ENCODE peak calls at places on chromosomes 3 and 15, in seven cellular contexts. One of them, this sample, is unnamed.

GRCh38 chr3:184945886-184946625 is 134.1 kb downstream of the VPS8 start:
- DNase-seq in mucosa of descending colon: no peak
- DNase-seq in CD8-positive, alpha-beta T cell: no peak
- DNase-seq in left ventricle myocardium inferior: peak; percentile 25
- DNase-seq in neural progenitor cell: no peak
- DNase-seq in lung: no peak
- DNase-seq in heart left ventricle: no peak
- DNase-seq in this sample: no peak

GRCh38 chr3:168051579-168052183 is 44.0 kb downstream of the GOLIM4 start:
- DNase-seq in left ventricle myocardium inferior: no peak
- DNase-seq in CD8-positive, alpha-beta T cell: no peak
- DNase-seq in heart left ventricle: no peak
- DNase-seq in mucosa of descending colon: no peak
- DNase-seq in neural progenitor cell: no peak
- DNase-seq in lung: no peak
- DNase-seq in this sample: no peak

GRCh38 chr3:120147072-120147871 is 53.0 kb upstream of the GSK3B start:
- DNase-seq in heart left ventricle: no peak
- DNase-seq in CD8-positive, alpha-beta T cell: peak; percentile 39
- DNase-seq in neural progenitor cell: peak; percentile 19
- DNase-seq in left ventricle myocardium inferior: no peak
- DNase-seq in mucosa of descending colon: no peak
- DNase-seq in lung: no peak
- DNase-seq in this sample: no peak

GRCh38 chr3:94234177-94234788 is 171.4 kb downstream of the NSUN3 start:
- DNase-seq in CD8-positive, alpha-beta T cell: no peak
- DNase-seq in mucosa of descending colon: no peak
- DNase-seq in neural progenitor cell: peak; percentile 49
- DNase-seq in lung: no peak
- DNase-seq in left ventricle myocardium inferior: no peak
- DNase-seq in heart left ventricle: no peak
- DNase-seq in this sample: no peak

GRCh38 chr3:189269356-189269755 is 97.6 kb downstream of the TPRG1 start:
- DNase-seq in lung: no peak
- DNase-seq in CD8-positive, alpha-beta T cell: no peak
- DNase-seq in neural progenitor cell: no peak
- DNase-seq in mucosa of descending colon: no peak
- DNase-seq in heart left ventricle: no peak
- DNase-seq in left ventricle myocardium inferior: no peak
- DNase-seq in this sample: no peak

GRCh38 chr15:57578288-57578900 is 13.3 kb upstream of the MYZAP start:
- DNase-seq in neural progenitor cell: no peak
- DNase-seq in mucosa of descending colon: no peak
- DNase-seq in lung: no peak
- DNase-seq in heart left ventricle: no peak
- DNase-seq in CD8-positive, alpha-beta T cell: no peak
- DNase-seq in left ventricle myocardium inferior: no peak
- DNase-seq in this sample: no peak

GRCh38 chr15:35127717-35128116 is 42.6 kb upstream of the NANOGP8 start:
- DNase-seq in mucosa of descending colon: no peak
- DNase-seq in lung: no peak
- DNase-seq in neural progenitor cell: no peak
- DNase-seq in heart left ventricle: no peak
- DNase-seq in left ventricle myocardium inferior: no peak
- DNase-seq in CD8-positive, alpha-beta T cell: no peak
- DNase-seq in this sample: no peak

GRCh38 chr15:57377478-57377847 is 1.2 kb downstream of the CGNL1 start:
- DNase-seq in CD8-positive, alpha-beta T cell: no peak
- DNase-seq in left ventricle myocardium inferior: no peak
- DNase-seq in mucosa of descending colon: no peak
- DNase-seq in heart left ventricle: no peak
- DNase-seq in lung: no peak
- DNase-seq in neural progenitor cell: no peak
- DNase-seq in this sample: no peak

GRCh38 chr3:174089592-174089991 is 692.0 kb downstream of the NLGN1 start:
- DNase-seq in mucosa of descending colon: no peak
- DNase-seq in neural progenitor cell: no peak
- DNase-seq in lung: no peak
- DNase-seq in CD8-positive, alpha-beta T cell: no peak
- DNase-seq in heart left ventricle: no peak
- DNase-seq in left ventricle myocardium inferior: no peak
- DNase-seq in this sample: no peak

GRCh38 chr15:93460717-93461116 is 371.7 kb upstream of the RGMA start:
- DNase-seq in lung: no peak
- DNase-seq in heart left ventricle: no peak
- DNase-seq in CD8-positive, alpha-beta T cell: no peak
- DNase-seq in mucosa of descending colon: no peak
- DNase-seq in left ventricle myocardium inferior: no peak
- DNase-seq in neural progenitor cell: no peak
- DNase-seq in this sample: no peak

GRCh38 chr15:99764521-99764920 is 31.3 kb upstream of the LYSMD4 start:
- DNase-seq in lung: no peak
- DNase-seq in neural progenitor cell: no peak
- DNase-seq in mucosa of descending colon: no peak
- DNase-seq in left ventricle myocardium inferior: no peak
- DNase-seq in heart left ventricle: no peak
- DNase-seq in CD8-positive, alpha-beta T cell: no peak
- DNase-seq in this sample: no peak

GRCh38 chr15:96322401-96323249 is 7.9 kb upstream of the NR2F2 start:
- DNase-seq in lung: no peak
- DNase-seq in mucosa of descending colon: no peak
- DNase-seq in neural progenitor cell: peak; percentile 78
- DNase-seq in CD8-positive, alpha-beta T cell: no peak
- DNase-seq in left ventricle myocardium inferior: no peak
- DNase-seq in heart left ventricle: peak; percentile 29
- DNase-seq in this sample: peak; percentile 54

GRCh38 chr3:12705374-12705926 is 41.5 kb upstream of the RAF1 start:
- DNase-seq in heart left ventricle: no peak
- DNase-seq in left ventricle myocardium inferior: no peak
- DNase-seq in CD8-positive, alpha-beta T cell: no peak
- DNase-seq in mucosa of descending colon: no peak
- DNase-seq in lung: no peak
- DNase-seq in neural progenitor cell: no peak
- DNase-seq in this sample: no peak

GRCh38 chr3:148648685-148649352 is 48.9 kb upstream of the AGTR1 start:
- DNase-seq in heart left ventricle: no peak
- DNase-seq in neural progenitor cell: no peak
- DNase-seq in lung: no peak
- DNase-seq in mucosa of descending colon: no peak
- DNase-seq in left ventricle myocardium inferior: no peak
- DNase-seq in CD8-positive, alpha-beta T cell: no peak
- DNase-seq in this sample: no peak

GRCh38 chr15:64356443-64357040 is 569 bp upstream of the CSNK1G1 start:
- DNase-seq in CD8-positive, alpha-beta T cell: no peak
- DNase-seq in left ventricle myocardium inferior: no peak
- DNase-seq in mucosa of descending colon: no peak
- DNase-seq in lung: no peak
- DNase-seq in neural progenitor cell: peak; percentile 8
- DNase-seq in heart left ventricle: no peak
- DNase-seq in this sample: no peak

GRCh38 chr15:31350771-31351170 is 24.1 kb downstream of the KLF13 start:
- DNase-seq in left ventricle myocardium inferior: no peak
- DNase-seq in heart left ventricle: no peak
- DNase-seq in neural progenitor cell: no peak
- DNase-seq in mucosa of descending colon: no peak
- DNase-seq in lung: no peak
- DNase-seq in CD8-positive, alpha-beta T cell: no peak
- DNase-seq in this sample: no peak

GRCh38 chr15:65980824-65981456 is 111.6 kb downstream of the RAB11A start:
- DNase-seq in left ventricle myocardium inferior: peak; percentile 36
- DNase-seq in CD8-positive, alpha-beta T cell: no peak
- DNase-seq in lung: peak; percentile 82
- DNase-seq in neural progenitor cell: peak; percentile 82
- DNase-seq in mucosa of descending colon: no peak
- DNase-seq in heart left ventricle: peak; percentile 28
- DNase-seq in this sample: peak; percentile 28

DNA sequence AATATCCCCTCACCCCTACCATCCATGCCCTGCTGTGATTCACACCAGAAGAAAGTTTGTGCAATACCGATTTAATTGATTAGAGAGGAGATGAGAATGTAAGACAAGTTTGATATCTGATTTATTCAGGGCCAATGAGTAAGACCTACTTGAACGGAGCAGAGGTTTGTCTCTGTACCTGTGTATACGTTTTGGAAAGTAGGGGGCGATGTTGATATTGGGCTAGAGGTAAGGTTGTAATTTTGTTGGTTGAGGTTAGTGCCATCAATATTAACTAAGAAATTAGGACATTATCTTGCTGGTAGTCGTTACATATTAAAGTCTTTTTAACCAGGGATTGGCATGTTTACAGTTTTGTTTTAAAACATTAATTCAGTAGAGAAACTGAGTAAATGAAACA is 20.5 kb downstream of the EAF2 start:
- DNase-seq in mucosa of descending colon: no peak
- DNase-seq in lung: no peak
- DNase-seq in heart left ventricle: no peak
- DNase-seq in neural progenitor cell: peak; percentile 49
- DNase-seq in left ventricle myocardium inferior: no peak
- DNase-seq in CD8-positive, alpha-beta T cell: no peak
- DNase-seq in this sample: no peak
- TF ChIP-seq CTCF in mucosa of descending colon: no peak
- TF ChIP-seq CTCF in lung: no peak
- TF ChIP-seq CTCF in heart left ventricle: peak; percentile 8
- TF ChIP-seq CTCF in neural progenitor cell: peak; percentile 67
- TF ChIP-seq CTCF in left ventricle myocardium inferior: peak; percentile 32
- TF ChIP-seq CTCF in CD8-positive, alpha-beta T cell: no peak
- TF ChIP-seq CTCF in this sample: no peak

GRCh38 chr15:97962263-97962662 is 1.8 kb downstream of the ARRDC4 start:
- DNase-seq in mucosa of descending colon: no peak
- DNase-seq in CD8-positive, alpha-beta T cell: no peak
- DNase-seq in neural progenitor cell: no peak
- DNase-seq in heart left ventricle: no peak
- DNase-seq in left ventricle myocardium inferior: no peak
- DNase-seq in lung: no peak
- DNase-seq in this sample: no peak

GRCh38 chr15:97959738-97960363 is 652 bp upstream of the ARRDC4 start:
- DNase-seq in lung: no peak
- DNase-seq in neural progenitor cell: no peak
- DNase-seq in heart left ventricle: no peak
- DNase-seq in CD8-positive, alpha-beta T cell: no peak
- DNase-seq in left ventricle myocardium inferior: no peak
- DNase-seq in mucosa of descending colon: no peak
- DNase-seq in this sample: no peak

GRCh38 chr15:97963779-97964178 is 3.3 kb downstream of the ARRDC4 start:
- DNase-seq in neural progenitor cell: no peak
- DNase-seq in lung: no peak
- DNase-seq in mucosa of descending colon: no peak
- DNase-seq in heart left ventricle: no peak
- DNase-seq in CD8-positive, alpha-beta T cell: no peak
- DNase-seq in left ventricle myocardium inferior: no peak
- DNase-seq in this sample: no peak

GRCh38 chr15:97960364-97961066 is at the start of gene ARRDC4:
- DNase-seq in lung: peak; percentile 100
- DNase-seq in neural progenitor cell: peak; percentile 99
- DNase-seq in heart left ventricle: peak; percentile 100
- DNase-seq in CD8-positive, alpha-beta T cell: peak; percentile 93
- DNase-seq in left ventricle myocardium inferior: peak; percentile 100
- DNase-seq in mucosa of descending colon: peak; percentile 100
- DNase-seq in this sample: peak; percentile 100

GRCh38 chr15:97961067-97961954 is 808 bp downstream of the ARRDC4 start:
- DNase-seq in lung: peak; percentile 45
- DNase-seq in heart left ventricle: peak; percentile 63
- DNase-seq in neural progenitor cell: peak; percentile 43
- DNase-seq in mucosa of descending colon: peak; percentile 80
- DNase-seq in CD8-positive, alpha-beta T cell: no peak
- DNase-seq in left ventricle myocardium inferior: peak; percentile 56
- DNase-seq in this sample: peak; percentile 69
- H3K4me1 ChIP-seq in lung: peaks cover 19% of the 10 kb centered on the region
- H3K4me1 ChIP-seq in heart left ventricle: no peaks in the 10 kb centered on the region
- H3K4me1 ChIP-seq in neural progenitor cell: peaks cover 7% of the 10 kb centered on the region
- H3K4me1 ChIP-seq in mucosa of descending colon: peaks cover 35% of the 10 kb centered on the region
- H3K4me1 ChIP-seq in CD8-positive, alpha-beta T cell: peaks cover 13% of the 10 kb centered on the region
- H3K4me1 ChIP-seq in left ventricle myocardium inferior: peaks cover 50% of the 10 kb centered on the region
- H3K4me1 ChIP-seq in this sample: peaks cover 11% of the 10 kb centered on the region

DNA sequence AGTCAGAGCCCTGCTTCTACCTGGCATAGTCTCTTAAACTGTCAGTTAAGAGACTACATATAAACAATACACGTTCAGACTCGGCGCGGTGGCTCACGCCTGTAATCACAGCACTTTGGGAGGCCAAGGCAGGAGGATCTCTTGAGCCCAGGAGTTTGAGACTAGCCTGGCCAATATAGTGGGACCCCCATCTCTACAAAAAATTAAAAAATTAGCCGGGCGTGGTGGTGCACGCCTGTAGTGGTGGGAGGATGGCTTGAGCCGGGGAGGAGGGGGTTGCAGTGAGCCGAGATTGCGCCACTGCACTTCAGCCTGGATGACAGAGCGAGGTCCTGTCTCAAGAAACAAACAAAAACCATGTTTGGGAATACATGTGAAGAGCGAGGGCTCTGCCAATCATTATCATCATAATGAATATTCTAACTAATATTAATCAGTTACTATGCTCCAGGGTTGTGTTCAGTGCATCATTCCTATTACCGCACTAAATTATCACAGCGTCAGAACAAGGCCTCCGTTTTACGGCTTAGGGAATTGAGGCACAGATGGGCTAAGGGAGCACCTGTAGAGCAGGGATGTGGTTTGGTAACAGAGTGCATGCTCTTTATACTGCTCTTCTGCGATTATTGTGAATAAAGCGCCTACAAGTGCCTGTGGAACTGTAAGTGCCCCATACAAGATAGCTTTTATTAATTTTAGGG is 844 bp upstream of the UQCC5 start:
- DNase-seq in mucosa of descending colon: no peak
- DNase-seq in neural progenitor cell: no peak
- DNase-seq in heart left ventricle: no peak
- DNase-seq in left ventricle myocardium inferior: no peak
- DNase-seq in CD8-positive, alpha-beta T cell: no peak
- DNase-seq in lung: no peak
- DNase-seq in this sample: no peak
- H3K4me3 ChIP-seq in mucosa of descending colon: no peak overlapping the region
- H3K4me3 ChIP-seq in neural progenitor cell: no peak overlapping the region
- H3K4me3 ChIP-seq in heart left ventricle: peak overlapping the region; percentile 86
- H3K4me3 ChIP-seq in left ventricle myocardium inferior: peak overlapping the region; percentile 79
- H3K4me3 ChIP-seq in CD8-positive, alpha-beta T cell: peak overlapping the region; percentile 42
- H3K4me3 ChIP-seq in lung: no peak overlapping the region
- H3K4me3 ChIP-seq in this sample: peak overlapping the region; percentile 83

DNA sequence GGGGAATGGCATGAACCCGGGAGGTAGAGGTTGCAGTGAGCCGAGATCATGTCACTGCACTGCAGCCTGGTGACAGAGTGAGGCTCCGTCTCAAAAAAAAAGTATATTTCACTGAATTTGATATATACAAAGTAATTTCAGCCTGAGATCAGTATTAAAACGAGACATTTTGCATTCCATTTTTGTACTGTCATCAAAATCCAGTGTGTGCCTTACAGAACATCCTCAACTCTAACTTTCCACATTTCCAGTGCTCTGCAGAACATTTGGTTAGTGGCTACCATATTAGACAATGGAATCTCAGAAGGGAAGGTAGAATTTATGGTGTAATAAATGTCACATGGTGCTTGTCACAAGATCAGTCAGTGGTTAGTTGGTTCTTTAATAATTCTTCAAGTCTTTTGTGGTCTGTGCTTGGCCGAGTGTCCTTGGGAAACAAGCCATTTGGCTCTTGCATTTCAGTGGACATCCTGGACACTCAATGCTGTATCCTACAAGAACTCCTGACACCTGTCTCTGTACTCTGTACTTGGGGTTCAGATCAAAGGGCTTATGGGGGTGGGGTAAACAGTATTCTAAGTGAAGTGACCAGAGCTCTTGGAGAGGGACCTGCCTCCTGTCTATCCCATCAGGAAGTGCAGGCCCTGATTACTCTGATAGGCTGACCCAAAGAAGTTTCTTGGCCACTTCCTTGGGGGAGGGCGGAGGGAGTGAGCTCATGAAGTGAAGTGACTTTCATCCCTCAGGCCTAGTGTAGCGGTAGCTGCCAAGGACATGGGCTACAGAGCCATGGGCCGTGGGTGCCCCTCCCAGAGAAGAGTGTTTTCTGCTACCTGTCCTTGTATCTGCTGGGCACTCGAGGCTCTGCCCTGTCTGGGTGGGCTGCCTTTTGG is 3.7 kb downstream of the ACVR2B start:
- DNase-seq in heart left ventricle: no peak
- DNase-seq in CD8-positive, alpha-beta T cell: no peak
- DNase-seq in left ventricle myocardium inferior: no peak
- DNase-seq in mucosa of descending colon: no peak
- DNase-seq in neural progenitor cell: no peak
- DNase-seq in lung: no peak
- DNase-seq in this sample: no peak
- TF ChIP-seq CTCF in heart left ventricle: no peak
- TF ChIP-seq CTCF in CD8-positive, alpha-beta T cell: no peak
- TF ChIP-seq CTCF in left ventricle myocardium inferior: peak; percentile 21
- TF ChIP-seq CTCF in mucosa of descending colon: no peak
- TF ChIP-seq CTCF in neural progenitor cell: no peak
- TF ChIP-seq CTCF in lung: no peak
- TF ChIP-seq CTCF in this sample: no peak

This sample was measured in psoas muscle.